ENCODE peak calls at places on chromosome 18, in ten cellular contexts. P is choroid plexus epithelial cell, G is MM.1S, H is tibial artery, Q is fibroblast of lung, C is suprapubic skin, Z is dorsolateral prefrontal cortex, V is fibroblast of pulmonary artery, M is heart right ventricle, Y is HCT116. B is an unnamed sample.

GRCh38 chr18:23302852-23303527 is 150.1 kb upstream of the RIOK3 start:
- DNase-seq in P (peak), G (no peak), H (no peak), Q (peak), C (no peak), Z (no peak), V (peak), M (no peak), Y (no peak), B (peak)

GRCh38 chr18:63159590-63159989 is 160.0 kb downstream of the BCL2 start:
- DNase-seq in P (no peak), G (peak), H (no peak), Q (no peak), C (peak), Z (no peak), V (no peak), M (no peak), Y (no peak), B (no peak)

GRCh38 chr18:54052259-54052658 is 172.2 kb downstream of the MBD2 start:
- DNase-seq in P (no peak), G (no peak), H (no peak), Q (no peak), C (no peak), Z (no peak), V (no peak), M (no peak), Y (no peak), B (no peak)

GRCh38 chr18:76519156-76519549 is 24.1 kb upstream of the ZNF516 start:
- DNase-seq in P (peak), G (no peak), H (no peak), Q (peak), C (no peak), Z (no peak), V (peak), M (no peak), Y (no peak), B (no peak)

GRCh38 chr18:44668280-44668975 is 12.3 kb upstream of the SETBP1 start:
- DNase-seq in P (no peak), G (no peak), H (no peak), Q (no peak), C (no peak), Z (no peak), V (no peak), M (no peak), Y (no peak), B (no peak)

GRCh38 chr18:55884498-55884897 is 296.5 kb upstream of the TCF4 start:
- DNase-seq in P (no peak), G (no peak), H (no peak), Q (no peak), C (no peak), Z (no peak), V (no peak), M (no peak), Y (no peak), B (no peak)

GRCh38 chr18:48408727-48409590 is at the start of gene ZBTB7C:
- DNase-seq in P (peak), G (peak), H (peak), Q (no peak), C (no peak), Z (no peak), V (no peak), M (peak), Y (no peak), B (peak)

GRCh38 chr18:79685281-79685680 is 5.7 kb downstream of the CTDP1 start:
- DNase-seq in P (no peak), G (no peak), H (no peak), Q (no peak), C (no peak), Z (no peak), V (no peak), M (no peak), Y (no peak), B (no peak)

GRCh38 chr18:58998421-58999203 is 133.9 kb downstream of the ZNF532 start:
- DNase-seq in P (peak), G (no peak), H (peak), Q (peak), C (no peak), Z (peak), V (peak), M (peak), Y (no peak), B (peak)
- H3K4me3 ChIP-seq in P (peak), G (no peak), H (no peak), Q (peak), C (no peak), Z (peak), V (no peak), M (peak), Y (no peak), B (no peak)

GRCh38 chr18:11029021-11029420 is 120.3 kb downstream of the PIEZO2 start:
- DNase-seq in P (no peak), G (no peak), H (no peak), Q (no peak), C (no peak), Z (no peak), V (no peak), M (no peak), Y (no peak), B (no peak)
- TF ChIP-seq CTCF in P (no peak), G (no peak), H (no peak), Q (no peak), C (no peak), Z (no peak), V (no peak), M (no peak), Y (no peak), B (no peak)

DNA sequence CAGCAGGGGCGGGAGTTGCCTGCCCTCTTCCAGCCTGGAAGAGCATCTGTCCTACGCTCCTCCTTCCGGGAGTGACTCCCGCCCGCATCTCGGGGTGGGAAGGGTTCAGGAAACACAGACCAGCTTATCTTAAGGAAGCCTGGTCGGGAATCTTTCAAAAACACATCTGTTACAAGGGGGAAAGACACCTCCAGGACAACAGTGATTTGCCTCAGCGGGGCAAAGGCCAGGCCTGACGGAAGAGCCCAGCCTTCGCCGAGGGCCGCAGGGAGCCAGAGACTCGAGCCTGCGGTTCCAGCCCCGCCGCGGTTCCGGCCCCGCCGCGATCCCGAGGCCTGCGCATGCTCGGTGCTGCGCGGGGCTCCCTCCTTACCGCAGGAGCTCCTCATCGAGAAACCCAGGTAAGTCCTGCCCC is 38.1 kb upstream of the TGIF1 start:
- DNase-seq in P (peak), G (no peak), H (no peak), Q (no peak), C (no peak), Z (no peak), V (no peak), M (peak), Y (no peak), B (peak)
- H3K4me3 ChIP-seq in P (peak), G (no peak), H (peak), Q (peak), C (peak), Z (peak), V (peak), M (peak), Y (no peak), B (peak)

GRCh38 chr18:7629416-7629815 is 62.3 kb downstream of the PTPRM start:
- DNase-seq in P (no peak), G (no peak), H (no peak), Q (no peak), C (no peak), Z (no peak), V (no peak), M (no peak), Y (no peak), B (no peak)

GRCh38 chr18:7626922-7627440 is 59.9 kb downstream of the PTPRM start:
- DNase-seq in P (peak), G (no peak), H (no peak), Q (peak), C (no peak), Z (no peak), V (peak), M (no peak), Y (no peak), B (peak)

GRCh38 chr18:7623681-7624080 is 56.6 kb downstream of the PTPRM start:
- DNase-seq in P (no peak), G (no peak), H (no peak), Q (no peak), C (no peak), Z (no peak), V (no peak), M (no peak), Y (no peak), B (no peak)

GRCh38 chr18:7626175-7626921 is 59.2 kb downstream of the PTPRM start:
- DNase-seq in P (no peak), G (no peak), H (no peak), Q (no peak), C (no peak), Z (no peak), V (no peak), M (no peak), Y (no peak), B (no peak)

GRCh38 chr18:7624697-7625096 is 57.6 kb downstream of the PTPRM start:
- DNase-seq in P (no peak), G (no peak), H (no peak), Q (no peak), C (no peak), Z (no peak), V (no peak), M (no peak), Y (no peak), B (no peak)
- TF ChIP-seq CTCF in P (no peak), G (no peak), H (no peak), Q (no peak), C (no peak), Z (no peak), V (no peak), M (no peak), Y (no peak), B (no peak)

GRCh38 chr18:74806700-74807416 is 209.2 kb downstream of the ZNF407 start:
- DNase-seq in P (peak), G (peak), H (no peak), Q (peak), C (no peak), Z (no peak), V (peak), M (no peak), Y (peak), B (peak)
- H3K4me3 ChIP-seq in P (no peak), G (peak), H (no peak), Q (peak), C (no peak), Z (no peak), V (no peak), M (no peak), Y (peak), B (no peak)